ENCODE peak calls at places on chromosome 4, in seven cellular contexts. P, J, I, Q, C, H and V are unnamed samples.
A peak's percentile ranks its signal among the peaks of the same experiment; 100 is the strongest.

GRCh38 chr4:41339812-41340809 is 83.4 kb downstream of the UCHL1 start:
- DNase-seq in Q (peak; percentile 19), P (peak; percentile 58), I (no peak), C (no peak), J (no peak), H (peak; percentile 60), V (no peak)

GRCh38 chr4:99722006-99722405 is 64.4 kb upstream of the C4orf54 start:
- DNase-seq in P (no peak), J (no peak), H (no peak), C (peak; percentile 9), I (no peak), Q (no peak), V (no peak)

GRCh38 chr4:163732473-163732872 is 238.0 kb downstream of the TMA16 start:
- DNase-seq in J (no peak), H (no peak), P (no peak), C (no peak), Q (no peak), I (no peak), V (no peak)

GRCh38 chr4:18440527-18441215 is 419.1 kb upstream of the LCORL start:
- DNase-seq in Q (no peak), I (no peak), C (no peak), J (no peak), H (no peak), P (no peak), V (no peak)

GRCh38 chr4:103498161-103499070 is 221.4 kb downstream of the TACR3 start:
- DNase-seq in I (peak; percentile 45), P (no peak), Q (no peak), C (no peak), J (no peak), H (no peak), V (no peak)

GRCh38 chr4:51909236-51909703 is 66.3 kb downstream of the DCUN1D4 start:
- DNase-seq in P (no peak), H (no peak), I (no peak), C (no peak), J (no peak), Q (no peak), V (no peak)

GRCh38 chr4:66943117-66943516 is 602.2 kb downstream of the CENPC start:
- DNase-seq in Q (no peak), C (no peak), H (no peak), J (no peak), P (no peak), I (no peak), V (no peak)

GRCh38 chr4:140326395-140326993 is 47.0 kb upstream of the SCOC start:
- DNase-seq in J (no peak), Q (peak; percentile 60), P (no peak), C (peak; percentile 36), I (no peak), H (peak; percentile 56), V (no peak)

GRCh38 chr4:51843309-51844156 is 580 bp downstream of the DCUN1D4 start:
- DNase-seq in H (peak; percentile 78), I (peak; percentile 75), Q (peak; percentile 74), P (peak; percentile 58), C (peak; percentile 80), J (peak; percentile 28), V (peak; percentile 65)

GRCh38 chr4:1305261-1305711 is 15.6 kb downstream of the MAEA start:
- DNase-seq in C (no peak), I (no peak), J (no peak), Q (no peak), H (no peak), P (no peak), V (no peak)

GRCh38 chr4:8322794-8323704 is 53.5 kb downstream of the HTRA3 start:
- DNase-seq in J (no peak), C (no peak), I (no peak), H (no peak), Q (peak; percentile 3), P (no peak), V (peak; percentile 7)

GRCh38 chr4:113901994-113902787 is 77.3 kb downstream of the ARSJ start:
- DNase-seq in C (no peak), P (no peak), J (peak; percentile 64), I (peak; percentile 23), H (no peak), Q (no peak), V (no peak)

GRCh38 chr4:104491826-104492771 is 2.6 kb downstream of the CXXC4 start:
- DNase-seq in C (no peak), P (peak; percentile 29), H (peak; percentile 82), Q (peak; percentile 64), I (peak; percentile 41), J (no peak), V (no peak)

GRCh38 chr4:181176306-181176705 is 1066.9 kb upstream of the TENM3 start:
- DNase-seq in P (no peak), H (no peak), Q (no peak), J (no peak), C (no peak), I (no peak), V (no peak)

GRCh38 chr4:147526272-147526654 is 45.4 kb downstream of the EDNRA start:
- DNase-seq in J (no peak), Q (peak; percentile 34), C (no peak), I (no peak), P (no peak), H (peak; percentile 33), V (no peak)

GRCh38 chr4:150874386-150875226 is 140.5 kb downstream of the LRBA start:
- DNase-seq in P (no peak), C (no peak), I (no peak), J (no peak), H (no peak), Q (no peak), V (no peak)

GRCh38 chr4:148376151-148376550 is 66.1 kb downstream of the NR3C2 start:
- DNase-seq in I (no peak), P (no peak), Q (no peak), C (no peak), H (no peak), J (peak; percentile 59), V (no peak)

GRCh38 chr4:79211490-79211889 is 114.4 kb downstream of the NAA11 start:
- DNase-seq in H (no peak), Q (peak; percentile 92), P (no peak), I (no peak), C (peak; percentile 82), J (no peak), V (no peak)

GRCh38 chr4:55395529-55396304 is at the start of gene TMEM165:
- DNase-seq in Q (peak; percentile 94), C (peak; percentile 94), P (peak; percentile 95), J (peak; percentile 81), H (peak; percentile 94), I (peak; percentile 95), V (peak; percentile 93)

GRCh38 chr4:88919056-88919455 is 137.9 kb downstream of the FAM13A start:
- DNase-seq in J (no peak), C (no peak), I (no peak), H (no peak), Q (no peak), P (no peak), V (no peak)

GRCh38 chr4:5686338-5686737 is 22.0 kb downstream of the EVC2 start:
- DNase-seq in C (no peak), H (no peak), I (no peak), Q (no peak), J (no peak), P (no peak), V (no peak)
- TF ChIP-seq CTCF in C (no peak), H (no peak), I (no peak), Q (no peak), J (no peak), P (no peak), V (no peak)

DNA sequence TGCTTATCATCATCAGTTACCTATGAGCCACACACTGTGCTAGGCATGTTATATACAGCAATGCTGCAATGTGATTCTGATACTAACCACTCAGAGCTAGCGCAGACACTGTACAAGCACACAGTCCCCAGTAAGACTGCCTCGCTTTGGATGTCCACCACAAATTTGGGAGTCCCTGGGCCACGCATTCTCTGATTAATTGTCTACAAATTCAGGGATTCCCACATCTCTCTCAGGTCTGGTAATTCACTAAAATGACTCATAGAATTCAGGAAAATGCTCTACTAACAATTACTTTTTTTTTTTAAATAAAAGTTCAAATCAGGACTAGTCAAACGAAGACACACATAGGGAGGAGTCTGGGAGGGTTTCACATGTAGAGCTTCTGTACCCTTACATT is 652.1 kb upstream of the AADAT start:
- DNase-seq in P (no peak), Q (no peak), J (no peak), C (no peak), I (no peak), H (no peak), V (no peak)
- TF ChIP-seq CTCF in P (no peak), Q (no peak), J (no peak), C (no peak), I (no peak), H (no peak), V (no peak)

GRCh38 chr4:24559889-24560288 is 24.5 kb downstream of the DHX15 start:
- DNase-seq in Q (no peak), J (no peak), I (no peak), P (no peak), H (no peak), C (peak; percentile 48), V (no peak)
- TF ChIP-seq CTCF in Q (no peak), J (no peak), I (no peak), P (no peak), H (no peak), C (no peak), V (no peak)

DNA sequence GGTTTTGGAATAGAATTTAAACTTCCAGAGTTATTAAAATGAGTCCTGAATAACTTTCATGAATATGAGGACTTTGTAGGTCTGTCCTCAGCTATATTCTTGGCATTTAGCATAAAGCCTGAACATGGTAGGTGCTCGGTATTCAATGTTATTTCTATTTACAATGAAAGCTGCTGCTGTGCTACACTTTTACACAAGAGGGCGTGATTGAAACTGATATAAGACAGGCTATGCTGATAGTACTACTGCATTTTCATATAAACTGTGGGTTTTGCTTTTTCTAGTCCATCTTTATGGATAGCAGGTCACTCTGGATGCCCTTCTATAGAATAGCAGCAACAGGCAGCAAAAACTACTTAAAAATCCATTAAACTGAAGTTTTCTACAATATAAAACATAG is 12.3 kb upstream of the GNPDA2 start:
- DNase-seq in H (no peak), Q (peak; percentile 17), P (no peak), J (no peak), I (peak; percentile 2), C (no peak), V (no peak)
- TF ChIP-seq CTCF in H (peak; percentile 44), Q (no peak), P (peak; percentile 12), J (peak; percentile 46), I (no peak), C (no peak), V (no peak)

GRCh38 chr4:188400456-188400855 is 261.2 kb downstream of the TRIML1 start:
- DNase-seq in C (no peak), J (no peak), I (no peak), H (no peak), P (no peak), Q (no peak), V (no peak)
- TF ChIP-seq CTCF in C (no peak), J (no peak), I (no peak), H (no peak), P (no peak), Q (no peak), V (no peak)